ENCODE peak calls at places on chromosomes 1 and 21, in seven cellular contexts. W, N, E, O, D, M and H are unnamed samples.

GRCh38 chr1:213374369-213374768 is 323.3 kb downstream of the RPS6KC1 start:
- DNase-seq in W (no peak), N (peak), E (peak), O (peak), D (peak), M (peak), H (peak)

GRCh38 chr1:246798107-246798506 is 73.9 kb downstream of the SCCPDH start:
- DNase-seq in W (no peak), N (no peak), E (no peak), O (no peak), D (no peak), M (no peak), H (no peak)

GRCh38 chr1:201291917-201292316 is 8.6 kb downstream of the PKP1 start:
- DNase-seq in W (no peak), N (no peak), E (no peak), O (no peak), D (no peak), M (no peak), H (no peak)

GRCh38 chr1:160981584-160982411 is 27.2 kb upstream of the ITLN2 start:
- DNase-seq in W (no peak), N (peak), E (peak), O (no peak), D (peak), M (no peak), H (no peak)

GRCh38 chr1:163231385-163231784 is 28.7 kb upstream of the RGS5 start:
- DNase-seq in W (peak), N (no peak), E (no peak), O (no peak), D (no peak), M (no peak), H (no peak)

GRCh38 chr1:177185209-177185608 is 14.5 kb downstream of the BRINP2 start:
- DNase-seq in W (no peak), N (no peak), E (no peak), O (no peak), D (no peak), M (no peak), H (no peak)

GRCh38 chr1:3691421-3692204 is 39.3 kb downstream of the TP73 start:
- DNase-seq in W (no peak), N (no peak), E (no peak), O (no peak), D (no peak), M (peak), H (no peak)

GRCh38 chr1:171576144-171576543 is 45.9 kb upstream of the MYOCOS start:
- DNase-seq in W (no peak), N (no peak), E (no peak), O (no peak), D (no peak), M (no peak), H (no peak)

GRCh38 chr1:36743286-36744005 is 260.7 kb upstream of the CSF3R start:
- DNase-seq in W (no peak), N (no peak), E (no peak), O (no peak), D (no peak), M (peak), H (no peak)

GRCh38 chr1:198880397-198880796 is 241.6 kb downstream of the PTPRC start:
- DNase-seq in W (no peak), N (no peak), E (no peak), O (no peak), D (no peak), M (no peak), H (no peak)

GRCh38 chr1:19651141-19651737 is 7.1 kb downstream of the NBL1 start:
- DNase-seq in W (peak), N (peak), E (peak), O (peak), D (peak), M (peak), H (peak)

GRCh38 chr1:178774263-178774662 is 49.2 kb downstream of the RALGPS2 start:
- DNase-seq in W (no peak), N (no peak), E (no peak), O (no peak), D (no peak), M (peak), H (no peak)

GRCh38 chr21:16863541-16863940 is 649.3 kb upstream of the CXADR start:
- DNase-seq in W (no peak), N (no peak), E (no peak), O (no peak), D (no peak), M (peak), H (no peak)

GRCh38 chr1:210372491-210372890 is 43.8 kb downstream of the HHAT start:
- DNase-seq in W (no peak), N (no peak), E (no peak), O (no peak), D (no peak), M (no peak), H (no peak)

GRCh38 chr1:173866462-173866861 is 1.3 kb downstream of the GAS5 start:
- DNase-seq in W (no peak), N (no peak), E (no peak), O (no peak), D (no peak), M (no peak), H (no peak)

GRCh38 chr1:15355968-15356621 is 53.6 kb upstream of the EFHD2 start:
- DNase-seq in W (no peak), N (no peak), E (no peak), O (no peak), D (no peak), M (no peak), H (no peak)

GRCh38 chr1:21933397-21934248 is 3.5 kb downstream of the HSPG2 start:
- DNase-seq in W (no peak), N (no peak), E (no peak), O (no peak), D (no peak), M (peak), H (no peak)

GRCh38 chr1:221457706-221458429 is 284.0 kb downstream of the DUSP10 start:
- DNase-seq in W (no peak), N (no peak), E (no peak), O (no peak), D (no peak), M (no peak), H (no peak)

GRCh38 chr1:173473599-173474011 is 3.5 kb upstream of the PRDX6 start:
- DNase-seq in W (no peak), N (no peak), E (no peak), O (no peak), D (no peak), M (no peak), H (no peak)

GRCh38 chr1:85277027-85277625 is 694 bp upstream of the BCL10 start:
- DNase-seq in W (no peak), N (no peak), E (no peak), O (no peak), D (no peak), M (no peak), H (no peak)

GRCh38 chr1:10599194-10599861 is 124.6 kb downstream of the PEX14 start:
- DNase-seq in W (no peak), N (no peak), E (no peak), O (no peak), D (no peak), M (no peak), H (no peak)

GRCh38 chr1:234188454-234188792 is 184.8 kb upstream of the COA6 start:
- DNase-seq in W (no peak), N (peak), E (no peak), O (no peak), D (no peak), M (no peak), H (no peak)

GRCh38 chr1:211092955-211093354 is 41.0 kb downstream of the KCNH1 start:
- DNase-seq in W (no peak), N (no peak), E (peak), O (no peak), D (no peak), M (no peak), H (no peak)

GRCh38 chr1:205748398-205749093 is 1.4 kb downstream of the NUCKS1 start:
- DNase-seq in W (peak), N (peak), E (no peak), O (peak), D (no peak), M (peak), H (no peak)